ENCODE peak calls at places on chromosomes 5 and 9, in five cellular contexts. L, Q, X, R and C are unnamed samples.

GRCh38 chr9:33927694-33928093 is 110.7 kb downstream of the UBE2R2 start:
- DNase-seq in L (no peak), Q (no peak), X (no peak), R (no peak), C (no peak)

GRCh38 chr9:116198344-116198743 is 44.8 kb downstream of the PAPPA start:
- DNase-seq in L (no peak), Q (peak; percentile 25), X (no peak), R (no peak), C (no peak)

GRCh38 chr5:81787843-81788242 is 36.9 kb upstream of the SSBP2 start:
- DNase-seq in L (no peak), Q (peak; percentile 80), X (no peak), R (no peak), C (peak; percentile 77)

GRCh38 chr5:143182106-143182505 is 221.4 kb downstream of the NR3C1 start:
- DNase-seq in L (no peak), Q (no peak), X (no peak), R (no peak), C (no peak)

GRCh38 chr5:141488591-141489478 is at the start of gene PCDHGC5:
- DNase-seq in L (no peak), Q (peak; percentile 87), X (no peak), R (no peak), C (no peak)

GRCh38 chr9:87872079-87872624 is 10.5 kb upstream of the SPATA31E1 start:
- DNase-seq in L (no peak), Q (peak; percentile 36), X (no peak), R (no peak), C (no peak)

GRCh38 chr5:142783601-142784291 is 13.6 kb downstream of the ARHGAP26 start:
- DNase-seq in L (no peak), Q (no peak), X (no peak), R (no peak), C (no peak)

GRCh38 chr9:109109962-109110325 is 9.8 kb downstream of the TMEM245 start:
- DNase-seq in L (no peak), Q (no peak), X (no peak), R (peak; percentile 60), C (peak; percentile 36)

GRCh38 chr9:69028754-69029153 is 6.8 kb upstream of the FXN start:
- DNase-seq in L (no peak), Q (no peak), X (no peak), R (no peak), C (no peak)

GRCh38 chr9:133881671-133882381 is 110.3 kb downstream of the VAV2 start:
- DNase-seq in L (no peak), Q (no peak), X (no peak), R (no peak), C (no peak)

GRCh38 chr5:1792842-1793266 is 6.8 kb downstream of the MRPL36 start:
- DNase-seq in L (no peak), Q (peak; percentile 92), X (no peak), R (no peak), C (peak; percentile 75)

GRCh38 chr5:67416133-67416937 is 219.7 kb upstream of the CD180 start:
- DNase-seq in L (no peak), Q (no peak), X (no peak), R (no peak), C (no peak)

GRCh38 chr5:159609359-159609758 is 279.1 kb upstream of the IL12B start:
- DNase-seq in L (no peak), Q (no peak), X (no peak), R (no peak), C (no peak)

GRCh38 chr5:149424371-149425315 is 45.6 kb upstream of the IL17B start:
- DNase-seq in L (no peak), Q (no peak), X (no peak), R (no peak), C (no peak)

GRCh38 chr9:126393876-126394275 is 67.2 kb downstream of the MVB12B start:
- DNase-seq in L (no peak), Q (peak; percentile 78), X (no peak), R (no peak), C (no peak)

GRCh38 chr9:107246259-107247254 is 36.5 kb upstream of the RAD23B start:
- DNase-seq in L (no peak), Q (peak; percentile 13), X (no peak), R (no peak), C (no peak)

GRCh38 chr5:74017786-74018211 is 391.8 kb downstream of the ARHGEF28 start:
- DNase-seq in L (peak; percentile 73), Q (peak; percentile 47), X (no peak), R (no peak), C (no peak)

GRCh38 chr5:78065663-78066062 is 228.8 kb downstream of the AP3B1 start:
- DNase-seq in L (no peak), Q (no peak), X (no peak), R (no peak), C (no peak)

GRCh38 chr5:76175051-76175666 is 92.0 kb downstream of the SV2C start:
- DNase-seq in L (peak; percentile 46), Q (peak; percentile 48), X (peak; percentile 74), R (peak; percentile 48), C (peak; percentile 68)

GRCh38 chr5:36152324-36153298 is 700 bp downstream of the SKP2 start:
- DNase-seq in L (no peak), Q (peak; percentile 27), X (peak; percentile 21), R (no peak), C (peak; percentile 3)

GRCh38 chr5:109516385-109516784 is 106.6 kb upstream of the PJA2 start:
- DNase-seq in L (no peak), Q (peak; percentile 10), X (no peak), R (no peak), C (no peak)

GRCh38 chr9:75909776-75910175 is 19.3 kb downstream of the PCSK5 start:
- DNase-seq in L (peak; percentile 21), Q (no peak), X (no peak), R (no peak), C (no peak)

GRCh38 chr9:127445851-127446719 is 5.1 kb downstream of the RPL12 start:
- DNase-seq in L (no peak), Q (no peak), X (no peak), R (no peak), C (no peak)
- TF ChIP-seq POLR2A in L (peak; percentile 69), Q (peak; percentile 20), X (peak; percentile 19), R (peak; percentile 48), C (peak; percentile 78)

GRCh38 chr5:45684118-45684517 is 12.1 kb downstream of the HCN1 start:
- DNase-seq in L (no peak), Q (no peak), X (no peak), R (no peak), C (no peak)

GRCh38 chr5:45677524-45677923 is 18.7 kb downstream of the HCN1 start:
- DNase-seq in L (no peak), Q (no peak), X (no peak), R (no peak), C (no peak)

GRCh38 chr5:45686620-45687019 is 9.6 kb downstream of the HCN1 start:
- DNase-seq in L (no peak), Q (no peak), X (no peak), R (no peak), C (no peak)

GRCh38 chr5:45680950-45681349 is 15.2 kb downstream of the HCN1 start:
- DNase-seq in L (no peak), Q (no peak), X (no peak), R (no peak), C (no peak)
- H3K27ac ChIP-seq in L (no peak overlapping the region), Q (no peak overlapping the region), X (no peak overlapping the region), R (no peak overlapping the region), C (no peak overlapping the region)

GRCh38 chr5:111256128-111256527 is 31.9 kb downstream of the CAMK4 start:
- DNase-seq in L (no peak), Q (no peak), X (no peak), R (no peak), C (no peak)
- H3K4me2 ChIP-seq in L (no peak overlapping the region), Q (no peak overlapping the region), X (no peak overlapping the region), R (no peak overlapping the region), C (no peak overlapping the region)

GRCh38 chr5:17317499-17317898 is 100.1 kb downstream of the BASP1 start:
- DNase-seq in L (no peak), Q (no peak), X (no peak), R (no peak), C (no peak)
- TF ChIP-seq POLR2A in L (no peak), Q (no peak), X (no peak), R (no peak), C (no peak)

DNA sequence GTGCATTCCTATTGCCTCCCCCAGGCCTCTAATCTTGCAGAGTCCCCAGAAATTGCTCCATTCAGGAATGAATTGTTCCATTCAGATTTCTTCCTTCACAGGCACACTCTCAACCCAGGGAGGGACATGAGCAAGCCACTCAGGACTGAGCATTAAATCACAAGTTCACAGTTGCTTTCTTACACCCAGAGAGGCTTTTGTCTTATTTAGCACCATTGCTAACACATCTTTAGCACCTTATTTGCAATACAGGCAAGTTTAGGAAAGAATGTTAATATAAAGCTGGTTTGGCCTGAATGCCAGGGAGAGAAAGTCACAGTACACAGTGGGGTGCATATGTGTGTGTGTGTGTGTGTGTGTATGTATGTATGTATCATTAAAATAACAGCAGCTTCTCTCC is 221.5 kb downstream of the RAB3C start:
- DNase-seq in L (no peak), Q (no peak), X (no peak), R (no peak), C (no peak)
- H3K27ac ChIP-seq in L (no peak overlapping the region), Q (no peak overlapping the region), X (no peak overlapping the region), R (no peak overlapping the region), C (no peak overlapping the region)

GRCh38 chr9:1383823-1384580 is 333.8 kb downstream of the DMRT2 start:
- DNase-seq in L (no peak), Q (no peak), X (no peak), R (no peak), C (no peak)
- H3K4me2 ChIP-seq in L (no peak overlapping the region), Q (no peak overlapping the region), X (no peak overlapping the region), R (no peak overlapping the region), C (no peak overlapping the region)

GRCh38 chr9:112750111-112750766 is at the start of gene SNX30:
- DNase-seq in L (peak; percentile 62), Q (peak; percentile 85), X (peak; percentile 84), R (peak; percentile 79), C (peak; percentile 81)

GRCh38 chr9:112752334-112753110 is 2.0 kb downstream of the SNX30 start:
- DNase-seq in L (no peak), Q (no peak), X (no peak), R (no peak), C (no peak)

GRCh38 chr9:112753725-112754124 is 3.2 kb downstream of the SNX30 start:
- DNase-seq in L (peak; percentile 36), Q (peak; percentile 94), X (no peak), R (no peak), C (no peak)

GRCh38 chr9:112750767-112751058 is 153 bp downstream of the SNX30 start:
- DNase-seq in L (no peak), Q (no peak), X (no peak), R (no peak), C (no peak)

GRCh38 chr9:112751059-112751795 is 667 bp downstream of the SNX30 start:
- DNase-seq in L (no peak), Q (peak; percentile 87), X (peak; percentile 64), R (peak; percentile 78), C (peak; percentile 56)
- TF ChIP-seq POLR2A in L (no peak), Q (peak; percentile 62), X (no peak), R (peak; percentile 37), C (no peak)